ENCODE peak calls at places on chromosomes 6 and 20, in four cellular contexts. One of them, this sample, is unnamed.

GRCh38 chr6:159973951-159974350 is 5.1 kb downstream of the IGF2R start:
- DNase-seq in heart right ventricle: no peak
- DNase-seq in hepatocyte: no peak
- DNase-seq in fibroblast of pulmonary artery: peak
- DNase-seq in this sample: no peak

GRCh38 chr6:6376845-6377244 is 56.4 kb upstream of the F13A1 start:
- DNase-seq in heart right ventricle: no peak
- DNase-seq in hepatocyte: no peak
- DNase-seq in fibroblast of pulmonary artery: no peak
- DNase-seq in this sample: no peak

GRCh38 chr6:37127961-37128862 is 41.7 kb upstream of the PIM1 start:
- DNase-seq in heart right ventricle: no peak
- DNase-seq in hepatocyte: peak
- DNase-seq in fibroblast of pulmonary artery: peak
- DNase-seq in this sample: no peak

GRCh38 chr20:11391591-11391990 is 526.1 kb upstream of the BTBD3 start:
- DNase-seq in heart right ventricle: no peak
- DNase-seq in hepatocyte: no peak
- DNase-seq in fibroblast of pulmonary artery: no peak
- DNase-seq in this sample: no peak

GRCh38 chr6:112360498-112360897 is 13.4 kb downstream of the RFPL4B start:
- DNase-seq in heart right ventricle: no peak
- DNase-seq in hepatocyte: no peak
- DNase-seq in fibroblast of pulmonary artery: peak
- DNase-seq in this sample: no peak

GRCh38 chr6:144467153-144467762 is 182.1 kb downstream of the UTRN start:
- DNase-seq in heart right ventricle: no peak
- DNase-seq in hepatocyte: no peak
- DNase-seq in fibroblast of pulmonary artery: no peak
- DNase-seq in this sample: no peak

GRCh38 chr6:18693923-18694322 is 306.8 kb downstream of the RNF144B start:
- DNase-seq in heart right ventricle: no peak
- DNase-seq in hepatocyte: no peak
- DNase-seq in fibroblast of pulmonary artery: no peak
- DNase-seq in this sample: no peak

GRCh38 chr6:146410851-146411595 is 132.6 kb upstream of the RAB32 start:
- DNase-seq in heart right ventricle: no peak
- DNase-seq in hepatocyte: no peak
- DNase-seq in fibroblast of pulmonary artery: no peak
- DNase-seq in this sample: no peak

GRCh38 chr6:160790028-160790792 is 88.2 kb downstream of the PLG start:
- DNase-seq in heart right ventricle: no peak
- DNase-seq in hepatocyte: no peak
- DNase-seq in fibroblast of pulmonary artery: no peak
- DNase-seq in this sample: no peak

GRCh38 chr6:56593801-56594318 is 48.8 kb downstream of the DST start:
- DNase-seq in heart right ventricle: no peak
- DNase-seq in hepatocyte: no peak
- DNase-seq in fibroblast of pulmonary artery: peak
- DNase-seq in this sample: no peak

GRCh38 chr6:33689879-33690278 is 21.6 kb downstream of the UQCC2 start:
- DNase-seq in heart right ventricle: no peak
- DNase-seq in hepatocyte: no peak
- DNase-seq in fibroblast of pulmonary artery: no peak
- DNase-seq in this sample: no peak

GRCh38 chr20:49906615-49907154 is 8.6 kb downstream of the SPATA2 start:
- DNase-seq in heart right ventricle: no peak
- DNase-seq in hepatocyte: no peak
- DNase-seq in fibroblast of pulmonary artery: no peak
- DNase-seq in this sample: no peak

GRCh38 chr20:10263385-10264165 is 44.9 kb downstream of the SNAP25 start:
- DNase-seq in heart right ventricle: no peak
- DNase-seq in hepatocyte: peak
- DNase-seq in fibroblast of pulmonary artery: no peak
- DNase-seq in this sample: no peak

GRCh38 chr20:45059022-45059728 is 41.8 kb downstream of the KCNS1 start:
- DNase-seq in heart right ventricle: no peak
- DNase-seq in hepatocyte: no peak
- DNase-seq in fibroblast of pulmonary artery: peak
- DNase-seq in this sample: no peak

GRCh38 chr6:113598786-113599185 is 258.4 kb upstream of the MARCKS start:
- DNase-seq in heart right ventricle: no peak
- DNase-seq in hepatocyte: no peak
- DNase-seq in fibroblast of pulmonary artery: no peak
- DNase-seq in this sample: no peak

GRCh38 chr6:1311400-1312192 is at the start of gene FOXQ1:
- DNase-seq in heart right ventricle: no peak
- DNase-seq in hepatocyte: peak
- DNase-seq in fibroblast of pulmonary artery: no peak
- DNase-seq in this sample: peak

GRCh38 chr20:50146732-50147662 is 6.5 kb downstream of the PEDS1 start:
- DNase-seq in heart right ventricle: no peak
- DNase-seq in hepatocyte: no peak
- DNase-seq in fibroblast of pulmonary artery: no peak
- DNase-seq in this sample: peak

GRCh38 chr20:34622821-34623451 is 54.0 kb downstream of the PIGU start:
- DNase-seq in heart right ventricle: no peak
- DNase-seq in hepatocyte: no peak
- DNase-seq in fibroblast of pulmonary artery: peak
- DNase-seq in this sample: no peak

GRCh38 chr6:147947521-147947920 is 395.1 kb upstream of the SASH1 start:
- DNase-seq in heart right ventricle: no peak
- DNase-seq in hepatocyte: no peak
- DNase-seq in fibroblast of pulmonary artery: peak
- DNase-seq in this sample: no peak

GRCh38 chr6:70651326-70651905 is 16.3 kb upstream of the SMAP1 start:
- DNase-seq in heart right ventricle: no peak
- DNase-seq in hepatocyte: no peak
- DNase-seq in fibroblast of pulmonary artery: no peak
- DNase-seq in this sample: no peak

GRCh38 chr6:86715676-86716075 is 221.7 kb upstream of the HTR1E start:
- DNase-seq in heart right ventricle: no peak
- DNase-seq in hepatocyte: peak
- DNase-seq in fibroblast of pulmonary artery: no peak
- DNase-seq in this sample: no peak

GRCh38 chr6:16414205-16414604 is 175.8 kb downstream of the GMPR start:
- DNase-seq in heart right ventricle: no peak
- DNase-seq in hepatocyte: no peak
- DNase-seq in fibroblast of pulmonary artery: no peak
- DNase-seq in this sample: no peak

GRCh38 chr20:46243707-46244628 is 64.3 kb downstream of the CDH22 start:
- DNase-seq in heart right ventricle: no peak
- DNase-seq in hepatocyte: no peak
- DNase-seq in fibroblast of pulmonary artery: no peak
- DNase-seq in this sample: no peak

GRCh38 chr6:37135835-37136694 is 33.9 kb upstream of the PIM1 start:
- DNase-seq in heart right ventricle: no peak
- DNase-seq in hepatocyte: peak
- DNase-seq in fibroblast of pulmonary artery: peak
- DNase-seq in this sample: no peak

GRCh38 chr6:83867043-83867442 is 7.6 kb downstream of the CYB5R4 start:
- DNase-seq in heart right ventricle: no peak
- DNase-seq in hepatocyte: no peak
- DNase-seq in fibroblast of pulmonary artery: no peak
- DNase-seq in this sample: no peak

GRCh38 chr6:144758602-144759001 is 473.5 kb downstream of the UTRN start:
- DNase-seq in heart right ventricle: no peak
- DNase-seq in hepatocyte: no peak
- DNase-seq in fibroblast of pulmonary artery: peak
- DNase-seq in this sample: no peak

GRCh38 chr20:47317127-47317895 is 39.2 kb downstream of the ZMYND8 start:
- DNase-seq in heart right ventricle: peak
- DNase-seq in hepatocyte: peak
- DNase-seq in fibroblast of pulmonary artery: peak
- DNase-seq in this sample: peak
- H3K4me3 ChIP-seq in heart right ventricle: peak
- H3K4me3 ChIP-seq in hepatocyte: no peak
- H3K4me3 ChIP-seq in fibroblast of pulmonary artery: no peak
- H3K4me3 ChIP-seq in this sample: no peak

DNA sequence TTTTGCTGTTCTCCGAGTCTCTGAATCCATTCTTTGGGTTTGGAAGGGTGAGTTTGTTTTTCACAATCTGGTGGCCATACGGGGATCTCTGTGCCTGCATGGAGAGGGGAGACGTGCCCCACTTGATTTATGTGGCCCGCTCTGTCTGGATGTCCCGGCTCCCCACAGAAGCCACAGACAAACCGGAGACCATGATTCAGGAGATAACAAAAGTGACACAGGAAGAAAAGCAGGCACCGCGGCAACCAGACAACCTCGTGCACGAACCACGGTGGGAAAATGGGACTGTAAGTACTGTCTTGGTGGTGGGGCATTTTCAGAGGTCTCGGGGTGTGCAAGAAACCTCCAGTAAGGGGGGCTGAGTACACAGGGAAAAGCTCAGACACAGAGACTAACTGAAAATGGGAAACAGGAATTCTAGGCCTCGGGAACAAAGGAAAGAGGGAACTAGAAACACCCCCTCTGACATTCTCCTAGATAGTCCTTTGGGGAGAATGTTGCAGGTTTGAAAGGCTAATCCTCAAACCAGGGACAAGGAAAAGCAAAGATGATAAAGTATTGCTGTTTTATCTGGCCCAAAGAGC is 22.1 kb upstream of the ZNF318 start:
- DNase-seq in heart right ventricle: no peak
- DNase-seq in hepatocyte: peak
- DNase-seq in fibroblast of pulmonary artery: no peak
- DNase-seq in this sample: no peak
- H3K4me3 ChIP-seq in heart right ventricle: no peak
- H3K4me3 ChIP-seq in hepatocyte: no peak
- H3K4me3 ChIP-seq in fibroblast of pulmonary artery: no peak
- H3K4me3 ChIP-seq in this sample: peak

GRCh38 chr20:51496964-51497363 is 45.6 kb downstream of the NFATC2 start:
- DNase-seq in heart right ventricle: no peak
- DNase-seq in hepatocyte: no peak
- DNase-seq in fibroblast of pulmonary artery: no peak
- DNase-seq in this sample: no peak
- H3K4me3 ChIP-seq in heart right ventricle: no peak
- H3K4me3 ChIP-seq in hepatocyte: no peak
- H3K4me3 ChIP-seq in fibroblast of pulmonary artery: no peak
- H3K4me3 ChIP-seq in this sample: no peak

DNA sequence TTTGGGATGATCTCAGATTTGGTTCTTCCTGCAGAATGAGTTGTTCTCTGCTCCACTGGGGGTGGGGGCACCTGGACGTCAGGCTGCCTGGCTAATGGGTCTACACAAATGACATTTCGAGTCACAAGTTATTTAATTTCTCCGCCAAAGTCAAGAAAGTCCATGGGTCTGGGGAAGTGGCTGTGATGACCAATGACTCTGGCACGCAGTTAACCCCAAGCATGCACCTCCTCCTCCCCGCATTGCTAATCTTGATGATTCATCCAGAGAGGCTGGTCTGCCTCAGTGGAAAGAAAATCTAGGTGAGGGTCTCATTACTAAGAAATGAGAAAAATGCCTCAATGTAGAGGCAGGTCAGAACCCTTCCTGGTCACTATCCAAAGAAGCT is 98.3 kb upstream of the MRPS10 start:
- DNase-seq in heart right ventricle: no peak
- DNase-seq in hepatocyte: peak
- DNase-seq in fibroblast of pulmonary artery: peak
- DNase-seq in this sample: no peak
- H3K4me3 ChIP-seq in heart right ventricle: no peak
- H3K4me3 ChIP-seq in hepatocyte: no peak
- H3K4me3 ChIP-seq in fibroblast of pulmonary artery: no peak
- H3K4me3 ChIP-seq in this sample: no peak

This sample was measured in lung.